ENCODE peak calls at places on chromosomes 2 and 18, in six cellular contexts. One of them, this sample, is unnamed.

GRCh38 chr18:59047992-59048363 is 91.7 kb upstream of the SEC11C start:
- DNase-seq in heart right ventricle: no peak
- DNase-seq in suprapubic skin: no peak
- DNase-seq in AG09309: no peak
- DNase-seq in neural crest cell: no peak
- DNase-seq in right atrium auricular region: no peak
- DNase-seq in this sample: no peak

GRCh38 chr2:119367472-119368099 is 809 bp downstream of the DBI start:
- DNase-seq in heart right ventricle: peak; percentile 75
- DNase-seq in suprapubic skin: peak; percentile 81
- DNase-seq in AG09309: no peak
- DNase-seq in neural crest cell: peak; percentile 65
- DNase-seq in right atrium auricular region: peak; percentile 71
- DNase-seq in this sample: no peak

GRCh38 chr2:173062806-173063205 is 12.8 kb upstream of the MAP3K20 start:
- DNase-seq in heart right ventricle: no peak
- DNase-seq in suprapubic skin: no peak
- DNase-seq in AG09309: no peak
- DNase-seq in neural crest cell: no peak
- DNase-seq in right atrium auricular region: no peak
- DNase-seq in this sample: no peak

GRCh38 chr2:229083606-229084349 is 187.3 kb downstream of the PID1 start:
- DNase-seq in heart right ventricle: no peak
- DNase-seq in suprapubic skin: no peak
- DNase-seq in AG09309: no peak
- DNase-seq in neural crest cell: no peak
- DNase-seq in right atrium auricular region: no peak
- DNase-seq in this sample: no peak

GRCh38 chr2:40716879-40717278 is 265.0 kb upstream of the SLC8A1 start:
- DNase-seq in heart right ventricle: no peak
- DNase-seq in suprapubic skin: no peak
- DNase-seq in AG09309: peak; percentile 73
- DNase-seq in neural crest cell: no peak
- DNase-seq in right atrium auricular region: no peak
- DNase-seq in this sample: no peak

GRCh38 chr2:3598912-3599854 is 4.3 kb downstream of the COLEC11 start:
- DNase-seq in heart right ventricle: no peak
- DNase-seq in suprapubic skin: no peak
- DNase-seq in AG09309: no peak
- DNase-seq in neural crest cell: no peak
- DNase-seq in right atrium auricular region: peak; percentile 59
- DNase-seq in this sample: no peak

GRCh38 chr2:219282375-219282774 is 3.2 kb downstream of the DNAJB2 start:
- DNase-seq in heart right ventricle: no peak
- DNase-seq in suprapubic skin: no peak
- DNase-seq in AG09309: no peak
- DNase-seq in neural crest cell: no peak
- DNase-seq in right atrium auricular region: no peak
- DNase-seq in this sample: no peak

GRCh38 chr18:74951165-74951760 is 257.7 kb downstream of the PTGR3 start:
- DNase-seq in heart right ventricle: no peak
- DNase-seq in suprapubic skin: no peak
- DNase-seq in AG09309: peak; percentile 59
- DNase-seq in neural crest cell: no peak
- DNase-seq in right atrium auricular region: no peak
- DNase-seq in this sample: no peak

GRCh38 chr2:58913082-58913726 is 672.1 kb upstream of the FANCL start:
- DNase-seq in heart right ventricle: no peak
- DNase-seq in suprapubic skin: no peak
- DNase-seq in AG09309: no peak
- DNase-seq in neural crest cell: no peak
- DNase-seq in right atrium auricular region: no peak
- DNase-seq in this sample: no peak

GRCh38 chr2:26562811-26563645 is 78.1 kb downstream of the CIB4 start:
- DNase-seq in heart right ventricle: no peak
- DNase-seq in suprapubic skin: peak; percentile 66
- DNase-seq in AG09309: no peak
- DNase-seq in neural crest cell: no peak
- DNase-seq in right atrium auricular region: no peak
- DNase-seq in this sample: no peak

GRCh38 chr2:118046628-118047210 is 32.8 kb upstream of the CCDC93 start:
- DNase-seq in heart right ventricle: no peak
- DNase-seq in suprapubic skin: no peak
- DNase-seq in AG09309: no peak
- DNase-seq in neural crest cell: no peak
- DNase-seq in right atrium auricular region: no peak
- DNase-seq in this sample: no peak

GRCh38 chr18:3871687-3872086 is 421.7 kb downstream of the TGIF1 start:
- DNase-seq in heart right ventricle: no peak
- DNase-seq in suprapubic skin: no peak
- DNase-seq in AG09309: no peak
- DNase-seq in neural crest cell: no peak
- DNase-seq in right atrium auricular region: no peak
- DNase-seq in this sample: no peak

GRCh38 chr18:3867252-3867651 is 417.3 kb downstream of the TGIF1 start:
- DNase-seq in heart right ventricle: no peak
- DNase-seq in suprapubic skin: no peak
- DNase-seq in AG09309: no peak
- DNase-seq in neural crest cell: no peak
- DNase-seq in right atrium auricular region: no peak
- DNase-seq in this sample: no peak

GRCh38 chr18:3870914-3871313 is 420.9 kb downstream of the TGIF1 start:
- DNase-seq in heart right ventricle: no peak
- DNase-seq in suprapubic skin: no peak
- DNase-seq in AG09309: no peak
- DNase-seq in neural crest cell: no peak
- DNase-seq in right atrium auricular region: no peak
- DNase-seq in this sample: no peak

GRCh38 chr18:3867768-3868445 is 417.9 kb downstream of the TGIF1 start:
- DNase-seq in heart right ventricle: no peak
- DNase-seq in suprapubic skin: no peak
- DNase-seq in AG09309: no peak
- DNase-seq in neural crest cell: no peak
- DNase-seq in right atrium auricular region: no peak
- DNase-seq in this sample: no peak

DNA sequence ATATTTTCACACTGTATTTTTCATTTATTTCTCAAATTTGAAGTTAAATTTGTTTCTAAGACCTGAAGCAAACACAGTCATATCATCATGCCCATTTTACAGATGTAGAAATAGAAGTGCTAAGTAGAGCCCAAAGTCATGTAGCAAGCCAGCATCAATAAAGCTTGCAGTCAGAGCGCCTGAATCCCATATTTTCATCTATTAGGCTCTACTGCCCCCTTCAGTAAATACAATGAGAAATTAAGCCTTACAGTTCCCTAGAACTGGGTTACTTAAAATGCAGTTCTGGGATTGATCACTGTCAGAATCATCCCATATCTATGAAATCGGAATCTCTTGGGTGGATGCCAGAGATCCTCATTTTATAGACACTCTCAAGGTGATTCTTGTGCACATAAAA is 419.9 kb downstream of the TGIF1 start:
- DNase-seq in heart right ventricle: no peak
- DNase-seq in suprapubic skin: no peak
- DNase-seq in AG09309: peak; percentile 29
- DNase-seq in neural crest cell: no peak
- DNase-seq in right atrium auricular region: no peak
- DNase-seq in this sample: no peak
- TF ChIP-seq CTCF in heart right ventricle: peak; percentile 11
- TF ChIP-seq CTCF in suprapubic skin: no peak
- TF ChIP-seq CTCF in AG09309: peak; percentile 53
- TF ChIP-seq CTCF in neural crest cell: peak; percentile 71
- TF ChIP-seq CTCF in right atrium auricular region: peak; percentile 54
- TF ChIP-seq CTCF in this sample: peak; percentile 71

DNA sequence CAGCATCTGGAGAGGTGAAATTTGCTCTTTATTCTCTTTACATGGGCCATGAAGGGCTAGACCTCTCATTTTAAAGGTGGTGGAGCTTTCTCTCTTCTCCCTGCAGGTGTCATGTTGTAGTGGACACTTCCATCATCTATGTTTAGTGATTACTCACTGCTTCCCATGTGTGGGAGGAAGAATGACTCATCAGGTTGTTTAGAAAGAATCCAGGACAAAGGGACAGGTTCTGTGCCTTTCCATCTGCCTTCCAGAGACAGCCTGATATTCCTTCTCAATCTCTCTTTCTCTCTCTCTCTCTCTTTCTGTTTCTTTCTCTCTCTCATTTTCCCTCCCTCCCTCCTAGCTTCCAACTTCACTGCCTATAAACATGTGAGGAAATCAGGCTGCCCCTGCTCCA is 38.7 kb downstream of the SCG2 start:
- DNase-seq in heart right ventricle: no peak
- DNase-seq in suprapubic skin: no peak
- DNase-seq in AG09309: peak; percentile 5
- DNase-seq in neural crest cell: no peak
- DNase-seq in right atrium auricular region: no peak
- DNase-seq in this sample: no peak
- TF ChIP-seq CTCF in heart right ventricle: no peak
- TF ChIP-seq CTCF in suprapubic skin: no peak
- TF ChIP-seq CTCF in AG09309: no peak
- TF ChIP-seq CTCF in neural crest cell: no peak
- TF ChIP-seq CTCF in right atrium auricular region: no peak
- TF ChIP-seq CTCF in this sample: no peak

GRCh38 chr2:42808301-42808700 is 15.9 kb upstream of the HAAO start:
- DNase-seq in heart right ventricle: no peak
- DNase-seq in suprapubic skin: no peak
- DNase-seq in AG09309: no peak
- DNase-seq in neural crest cell: no peak
- DNase-seq in right atrium auricular region: no peak
- DNase-seq in this sample: no peak

GRCh38 chr2:42810971-42811865 is 18.8 kb upstream of the HAAO start:
- DNase-seq in heart right ventricle: peak; percentile 59
- DNase-seq in suprapubic skin: peak; percentile 84
- DNase-seq in AG09309: no peak
- DNase-seq in neural crest cell: peak; percentile 41
- DNase-seq in right atrium auricular region: peak; percentile 73
- DNase-seq in this sample: peak; percentile 52

GRCh38 chr2:42809131-42809875 is 16.9 kb upstream of the HAAO start:
- DNase-seq in heart right ventricle: no peak
- DNase-seq in suprapubic skin: no peak
- DNase-seq in AG09309: peak; percentile 25
- DNase-seq in neural crest cell: no peak
- DNase-seq in right atrium auricular region: no peak
- DNase-seq in this sample: no peak

GRCh38 chr2:42809876-42810125 is 17.4 kb upstream of the HAAO start:
- DNase-seq in heart right ventricle: peak; percentile 87
- DNase-seq in suprapubic skin: peak; percentile 91
- DNase-seq in AG09309: no peak
- DNase-seq in neural crest cell: peak; percentile 70
- DNase-seq in right atrium auricular region: peak; percentile 87
- DNase-seq in this sample: peak; percentile 79

DNA sequence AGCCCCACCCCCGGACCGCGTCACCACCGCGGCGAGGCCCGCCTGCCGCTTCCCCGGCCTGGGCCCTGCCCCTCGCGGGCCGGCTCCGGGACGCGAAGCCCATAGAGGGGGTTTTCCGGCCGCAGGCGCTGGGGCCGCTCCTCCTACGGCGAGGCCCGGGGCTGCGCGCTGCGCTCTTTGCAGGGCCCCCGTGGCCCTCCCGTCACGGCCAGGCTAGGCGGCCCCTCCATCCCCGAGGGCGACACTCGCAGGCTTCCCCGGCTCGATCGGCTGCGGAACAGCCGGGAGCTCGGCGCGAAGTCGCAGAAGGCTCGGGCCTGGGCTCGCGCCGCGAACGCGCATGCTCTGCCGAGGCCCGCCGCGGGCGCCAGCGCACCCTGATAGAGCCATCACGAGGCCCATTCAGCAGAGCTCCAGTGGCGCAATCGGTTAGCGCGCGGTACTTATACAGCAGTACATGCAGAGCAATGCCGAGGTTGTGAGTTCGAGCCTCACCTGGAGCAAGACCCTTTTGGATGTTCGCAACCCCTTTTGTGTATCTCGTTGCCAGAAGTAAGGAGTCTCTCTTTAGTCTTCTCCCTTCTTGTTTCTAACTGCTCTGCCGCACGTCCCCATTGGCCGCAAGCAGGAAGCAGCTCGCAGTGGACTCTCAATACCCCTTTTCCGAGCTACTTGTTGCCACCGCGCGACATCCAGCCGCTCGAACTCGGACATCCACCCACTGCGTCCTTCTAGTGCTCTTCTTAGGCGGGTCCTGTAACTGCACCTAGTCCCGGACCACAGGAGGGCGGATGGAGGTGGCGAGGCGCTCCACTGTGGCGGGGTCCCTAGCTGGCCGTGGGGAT is 18.0 kb upstream of the HAAO start:
- DNase-seq in heart right ventricle: peak; percentile 93
- DNase-seq in suprapubic skin: peak; percentile 98
- DNase-seq in AG09309: peak; percentile 87
- DNase-seq in neural crest cell: peak; percentile 94
- DNase-seq in right atrium auricular region: peak; percentile 98
- DNase-seq in this sample: peak; percentile 97
- TF ChIP-seq CTCF in heart right ventricle: no peak
- TF ChIP-seq CTCF in suprapubic skin: no peak
- TF ChIP-seq CTCF in AG09309: no peak
- TF ChIP-seq CTCF in neural crest cell: no peak
- TF ChIP-seq CTCF in right atrium auricular region: no peak
- TF ChIP-seq CTCF in this sample: no peak

DNA sequence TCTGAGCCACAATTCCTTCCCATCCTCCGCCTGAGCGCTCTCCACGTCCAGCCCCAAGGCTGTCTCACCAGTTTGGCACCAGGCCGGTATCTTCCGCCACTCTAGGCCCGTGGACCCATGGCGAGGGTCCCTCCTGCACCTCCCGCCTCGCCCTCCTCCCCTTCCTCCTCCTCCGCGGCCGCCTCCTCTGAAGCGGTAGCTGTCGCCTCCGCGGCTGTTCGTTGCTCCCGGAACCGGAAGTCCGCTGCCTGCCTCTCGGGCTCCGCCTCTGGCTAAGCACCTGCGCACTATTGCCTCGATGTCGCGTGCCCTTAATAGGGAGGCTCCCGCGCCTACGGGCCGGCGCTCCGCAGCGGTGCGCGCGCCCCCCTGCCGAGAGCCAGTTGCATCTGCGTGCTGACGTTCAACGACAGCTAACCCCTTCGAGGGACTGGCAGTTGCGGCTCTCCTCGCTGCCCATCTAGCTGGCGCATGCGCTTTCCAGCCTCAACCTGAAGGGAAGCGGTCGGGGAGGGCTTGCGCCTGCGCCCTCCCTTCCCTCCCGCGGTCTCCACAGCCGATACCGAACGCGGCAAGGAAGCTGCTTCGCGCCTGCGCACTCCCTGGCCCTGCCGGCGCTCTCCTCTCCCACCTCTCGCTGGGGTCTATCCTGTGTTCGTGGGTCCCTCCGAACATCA is at the start of gene MBD1:
- DNase-seq in heart right ventricle: peak; percentile 97
- DNase-seq in suprapubic skin: peak; percentile 99
- DNase-seq in AG09309: peak; percentile 94
- DNase-seq in neural crest cell: peak; percentile 87
- DNase-seq in right atrium auricular region: peak; percentile 96
- DNase-seq in this sample: peak; percentile 97
- TF ChIP-seq CTCF in heart right ventricle: no peak
- TF ChIP-seq CTCF in suprapubic skin: peak; percentile 46
- TF ChIP-seq CTCF in AG09309: peak; percentile 16
- TF ChIP-seq CTCF in neural crest cell: no peak
- TF ChIP-seq CTCF in right atrium auricular region: peak; percentile 37
- TF ChIP-seq CTCF in this sample: peak; percentile 21